ENCODE peak calls at places on chromosome X, in ten cellular contexts. One of them, this sample, is unnamed.

GRCh38 chrX:32894679-32895078 is 316.7 kb downstream of the DMD start:
- DNase-seq in A549: no peak
- DNase-seq in endothelial cell: no peak
- DNase-seq in AG04449: no peak
- DNase-seq in RWPE1: no peak
- DNase-seq in activated CD8-positive, alpha-beta memory T cell treated with anti-CD3 and anti-CD28 coated beads for 48 hours: no peak
- DNase-seq in cardiac muscle cell: no peak
- DNase-seq in upper lobe of left lung: no peak
- DNase-seq in SW 1271: no peak
- DNase-seq in stimulated activated CD4-positive, alpha-beta T cell treated with anti-CD3 and anti-CD28 coated beads, Interleukin-15, amount 100 ng/mL, for 1 hour: no peak
- DNase-seq in this sample: no peak

GRCh38 chrX:100381613-100382012 is 28.5 kb downstream of the PCDH19 start:
- DNase-seq in AG04449: no peak
- DNase-seq in RWPE1: no peak
- DNase-seq in SW 1271: no peak
- DNase-seq in upper lobe of left lung: no peak
- DNase-seq in cardiac muscle cell: no peak
- DNase-seq in activated CD8-positive, alpha-beta memory T cell treated with anti-CD3 and anti-CD28 coated beads for 48 hours: no peak
- DNase-seq in stimulated activated CD4-positive, alpha-beta T cell treated with anti-CD3 and anti-CD28 coated beads, Interleukin-15, amount 100 ng/mL, for 1 hour: no peak
- DNase-seq in A549: no peak
- DNase-seq in endothelial cell: no peak
- DNase-seq in this sample: no peak

GRCh38 chrX:23844502-23845138 is 61.6 kb downstream of the SAT1 start:
- DNase-seq in stimulated activated CD4-positive, alpha-beta T cell treated with anti-CD3 and anti-CD28 coated beads, Interleukin-15, amount 100 ng/mL, for 1 hour: no peak
- DNase-seq in endothelial cell: peak
- DNase-seq in RWPE1: no peak
- DNase-seq in SW 1271: no peak
- DNase-seq in A549: no peak
- DNase-seq in activated CD8-positive, alpha-beta memory T cell treated with anti-CD3 and anti-CD28 coated beads for 48 hours: no peak
- DNase-seq in AG04449: no peak
- DNase-seq in upper lobe of left lung: no peak
- DNase-seq in cardiac muscle cell: peak
- DNase-seq in this sample: no peak

GRCh38 chrX:50941638-50942037 is 31.1 kb downstream of the BMP15 start:
- DNase-seq in A549: no peak
- DNase-seq in cardiac muscle cell: no peak
- DNase-seq in AG04449: no peak
- DNase-seq in RWPE1: no peak
- DNase-seq in endothelial cell: no peak
- DNase-seq in upper lobe of left lung: peak
- DNase-seq in SW 1271: no peak
- DNase-seq in stimulated activated CD4-positive, alpha-beta T cell treated with anti-CD3 and anti-CD28 coated beads, Interleukin-15, amount 100 ng/mL, for 1 hour: no peak
- DNase-seq in activated CD8-positive, alpha-beta memory T cell treated with anti-CD3 and anti-CD28 coated beads for 48 hours: no peak
- DNase-seq in this sample: no peak

GRCh38 chrX:113741744-113742143 is 842.1 kb upstream of the HTR2C start:
- DNase-seq in stimulated activated CD4-positive, alpha-beta T cell treated with anti-CD3 and anti-CD28 coated beads, Interleukin-15, amount 100 ng/mL, for 1 hour: no peak
- DNase-seq in activated CD8-positive, alpha-beta memory T cell treated with anti-CD3 and anti-CD28 coated beads for 48 hours: no peak
- DNase-seq in endothelial cell: peak
- DNase-seq in cardiac muscle cell: peak
- DNase-seq in AG04449: no peak
- DNase-seq in A549: no peak
- DNase-seq in RWPE1: peak
- DNase-seq in upper lobe of left lung: no peak
- DNase-seq in SW 1271: no peak
- DNase-seq in this sample: peak

GRCh38 chrX:108001218-108001814 is 19.1 kb upstream of the TEX13B start:
- DNase-seq in cardiac muscle cell: peak
- DNase-seq in activated CD8-positive, alpha-beta memory T cell treated with anti-CD3 and anti-CD28 coated beads for 48 hours: no peak
- DNase-seq in A549: peak
- DNase-seq in AG04449: no peak
- DNase-seq in SW 1271: no peak
- DNase-seq in upper lobe of left lung: no peak
- DNase-seq in stimulated activated CD4-positive, alpha-beta T cell treated with anti-CD3 and anti-CD28 coated beads, Interleukin-15, amount 100 ng/mL, for 1 hour: no peak
- DNase-seq in endothelial cell: no peak
- DNase-seq in RWPE1: no peak
- DNase-seq in this sample: peak

GRCh38 chrX:104459796-104460195 is 106.2 kb upstream of the IL1RAPL2 start:
- DNase-seq in cardiac muscle cell: no peak
- DNase-seq in activated CD8-positive, alpha-beta memory T cell treated with anti-CD3 and anti-CD28 coated beads for 48 hours: no peak
- DNase-seq in stimulated activated CD4-positive, alpha-beta T cell treated with anti-CD3 and anti-CD28 coated beads, Interleukin-15, amount 100 ng/mL, for 1 hour: no peak
- DNase-seq in SW 1271: no peak
- DNase-seq in A549: no peak
- DNase-seq in AG04449: no peak
- DNase-seq in RWPE1: no peak
- DNase-seq in endothelial cell: no peak
- DNase-seq in upper lobe of left lung: no peak
- DNase-seq in this sample: no peak

GRCh38 chrX:74286950-74287349 is 17.0 kb upstream of the ZCCHC13 start:
- DNase-seq in cardiac muscle cell: no peak
- DNase-seq in A549: no peak
- DNase-seq in AG04449: peak
- DNase-seq in stimulated activated CD4-positive, alpha-beta T cell treated with anti-CD3 and anti-CD28 coated beads, Interleukin-15, amount 100 ng/mL, for 1 hour: no peak
- DNase-seq in upper lobe of left lung: no peak
- DNase-seq in RWPE1: no peak
- DNase-seq in SW 1271: no peak
- DNase-seq in activated CD8-positive, alpha-beta memory T cell treated with anti-CD3 and anti-CD28 coated beads for 48 hours: no peak
- DNase-seq in endothelial cell: no peak
- DNase-seq in this sample: no peak

GRCh38 chrX:86133761-86134160 is 14.5 kb upstream of the DACH2 start:
- DNase-seq in upper lobe of left lung: no peak
- DNase-seq in RWPE1: no peak
- DNase-seq in A549: no peak
- DNase-seq in AG04449: no peak
- DNase-seq in SW 1271: no peak
- DNase-seq in stimulated activated CD4-positive, alpha-beta T cell treated with anti-CD3 and anti-CD28 coated beads, Interleukin-15, amount 100 ng/mL, for 1 hour: no peak
- DNase-seq in endothelial cell: no peak
- DNase-seq in activated CD8-positive, alpha-beta memory T cell treated with anti-CD3 and anti-CD28 coated beads for 48 hours: no peak
- DNase-seq in cardiac muscle cell: peak
- DNase-seq in this sample: no peak

GRCh38 chrX:110182362-110182761 is 135.5 kb downstream of the AMMECR1 start:
- DNase-seq in activated CD8-positive, alpha-beta memory T cell treated with anti-CD3 and anti-CD28 coated beads for 48 hours: no peak
- DNase-seq in upper lobe of left lung: no peak
- DNase-seq in SW 1271: no peak
- DNase-seq in AG04449: no peak
- DNase-seq in RWPE1: no peak
- DNase-seq in endothelial cell: no peak
- DNase-seq in cardiac muscle cell: no peak
- DNase-seq in stimulated activated CD4-positive, alpha-beta T cell treated with anti-CD3 and anti-CD28 coated beads, Interleukin-15, amount 100 ng/mL, for 1 hour: no peak
- DNase-seq in A549: no peak
- DNase-seq in this sample: no peak

GRCh38 chrX:119389214-119389613 is 9.9 kb upstream of the SLC25A43 start:
- DNase-seq in stimulated activated CD4-positive, alpha-beta T cell treated with anti-CD3 and anti-CD28 coated beads, Interleukin-15, amount 100 ng/mL, for 1 hour: no peak
- DNase-seq in A549: no peak
- DNase-seq in cardiac muscle cell: no peak
- DNase-seq in RWPE1: no peak
- DNase-seq in AG04449: no peak
- DNase-seq in activated CD8-positive, alpha-beta memory T cell treated with anti-CD3 and anti-CD28 coated beads for 48 hours: no peak
- DNase-seq in SW 1271: no peak
- DNase-seq in endothelial cell: no peak
- DNase-seq in upper lobe of left lung: no peak
- DNase-seq in this sample: no peak

GRCh38 chrX:111394581-111394980 is 17.4 kb downstream of the DCX start:
- DNase-seq in RWPE1: no peak
- DNase-seq in AG04449: no peak
- DNase-seq in activated CD8-positive, alpha-beta memory T cell treated with anti-CD3 and anti-CD28 coated beads for 48 hours: no peak
- DNase-seq in endothelial cell: no peak
- DNase-seq in SW 1271: no peak
- DNase-seq in stimulated activated CD4-positive, alpha-beta T cell treated with anti-CD3 and anti-CD28 coated beads, Interleukin-15, amount 100 ng/mL, for 1 hour: no peak
- DNase-seq in cardiac muscle cell: peak
- DNase-seq in upper lobe of left lung: no peak
- DNase-seq in A549: no peak
- DNase-seq in this sample: no peak

GRCh38 chrX:106726485-106727437 is at the start of gene RNF128:
- DNase-seq in SW 1271: no peak
- DNase-seq in activated CD8-positive, alpha-beta memory T cell treated with anti-CD3 and anti-CD28 coated beads for 48 hours: no peak
- DNase-seq in stimulated activated CD4-positive, alpha-beta T cell treated with anti-CD3 and anti-CD28 coated beads, Interleukin-15, amount 100 ng/mL, for 1 hour: no peak
- DNase-seq in A549: peak
- DNase-seq in RWPE1: peak
- DNase-seq in cardiac muscle cell: peak
- DNase-seq in AG04449: no peak
- DNase-seq in endothelial cell: peak
- DNase-seq in upper lobe of left lung: peak
- DNase-seq in this sample: peak

GRCh38 chrX:118208476-118208875 is 91.9 kb upstream of the KLHL13 start:
- DNase-seq in endothelial cell: no peak
- DNase-seq in A549: no peak
- DNase-seq in cardiac muscle cell: no peak
- DNase-seq in RWPE1: no peak
- DNase-seq in upper lobe of left lung: no peak
- DNase-seq in stimulated activated CD4-positive, alpha-beta T cell treated with anti-CD3 and anti-CD28 coated beads, Interleukin-15, amount 100 ng/mL, for 1 hour: no peak
- DNase-seq in SW 1271: no peak
- DNase-seq in activated CD8-positive, alpha-beta memory T cell treated with anti-CD3 and anti-CD28 coated beads for 48 hours: no peak
- DNase-seq in AG04449: no peak
- DNase-seq in this sample: no peak

GRCh38 chrX:109719262-109719661 is 13.8 kb downstream of the ACSL4 start:
- DNase-seq in SW 1271: no peak
- DNase-seq in AG04449: no peak
- DNase-seq in A549: no peak
- DNase-seq in upper lobe of left lung: no peak
- DNase-seq in endothelial cell: no peak
- DNase-seq in RWPE1: no peak
- DNase-seq in cardiac muscle cell: no peak
- DNase-seq in stimulated activated CD4-positive, alpha-beta T cell treated with anti-CD3 and anti-CD28 coated beads, Interleukin-15, amount 100 ng/mL, for 1 hour: no peak
- DNase-seq in activated CD8-positive, alpha-beta memory T cell treated with anti-CD3 and anti-CD28 coated beads for 48 hours: no peak
- DNase-seq in this sample: no peak

GRCh38 chrX:153794897-153795816 is 689 bp downstream of the SSR4 start:
- DNase-seq in stimulated activated CD4-positive, alpha-beta T cell treated with anti-CD3 and anti-CD28 coated beads, Interleukin-15, amount 100 ng/mL, for 1 hour: peak
- DNase-seq in SW 1271: no peak
- DNase-seq in activated CD8-positive, alpha-beta memory T cell treated with anti-CD3 and anti-CD28 coated beads for 48 hours: no peak
- DNase-seq in upper lobe of left lung: peak
- DNase-seq in AG04449: no peak
- DNase-seq in RWPE1: no peak
- DNase-seq in A549: no peak
- DNase-seq in cardiac muscle cell: no peak
- DNase-seq in endothelial cell: no peak
- DNase-seq in this sample: peak

GRCh38 chrX:68648960-68649359 is 1.5 kb downstream of the STARD8 start:
- DNase-seq in upper lobe of left lung: no peak
- DNase-seq in A549: no peak
- DNase-seq in stimulated activated CD4-positive, alpha-beta T cell treated with anti-CD3 and anti-CD28 coated beads, Interleukin-15, amount 100 ng/mL, for 1 hour: no peak
- DNase-seq in AG04449: no peak
- DNase-seq in endothelial cell: no peak
- DNase-seq in activated CD8-positive, alpha-beta memory T cell treated with anti-CD3 and anti-CD28 coated beads for 48 hours: no peak
- DNase-seq in cardiac muscle cell: peak
- DNase-seq in SW 1271: no peak
- DNase-seq in RWPE1: no peak
- DNase-seq in this sample: no peak

GRCh38 chrX:114800719-114801118 is 216.7 kb downstream of the IL13RA2 start:
- DNase-seq in AG04449: no peak
- DNase-seq in cardiac muscle cell: no peak
- DNase-seq in RWPE1: peak
- DNase-seq in activated CD8-positive, alpha-beta memory T cell treated with anti-CD3 and anti-CD28 coated beads for 48 hours: no peak
- DNase-seq in upper lobe of left lung: no peak
- DNase-seq in stimulated activated CD4-positive, alpha-beta T cell treated with anti-CD3 and anti-CD28 coated beads, Interleukin-15, amount 100 ng/mL, for 1 hour: no peak
- DNase-seq in endothelial cell: no peak
- DNase-seq in A549: no peak
- DNase-seq in SW 1271: no peak
- DNase-seq in this sample: no peak

GRCh38 chrX:54695231-54695630 is 102.8 kb downstream of the ITIH6 start:
- DNase-seq in endothelial cell: no peak
- DNase-seq in stimulated activated CD4-positive, alpha-beta T cell treated with anti-CD3 and anti-CD28 coated beads, Interleukin-15, amount 100 ng/mL, for 1 hour: no peak
- DNase-seq in A549: no peak
- DNase-seq in upper lobe of left lung: no peak
- DNase-seq in cardiac muscle cell: peak
- DNase-seq in SW 1271: no peak
- DNase-seq in RWPE1: no peak
- DNase-seq in AG04449: no peak
- DNase-seq in activated CD8-positive, alpha-beta memory T cell treated with anti-CD3 and anti-CD28 coated beads for 48 hours: no peak
- DNase-seq in this sample: no peak

GRCh38 chrX:39439910-39440733 is 638.9 kb downstream of the MID1IP1 start:
- DNase-seq in cardiac muscle cell: no peak
- DNase-seq in upper lobe of left lung: no peak
- DNase-seq in activated CD8-positive, alpha-beta memory T cell treated with anti-CD3 and anti-CD28 coated beads for 48 hours: no peak
- DNase-seq in endothelial cell: no peak
- DNase-seq in RWPE1: no peak
- DNase-seq in AG04449: no peak
- DNase-seq in stimulated activated CD4-positive, alpha-beta T cell treated with anti-CD3 and anti-CD28 coated beads, Interleukin-15, amount 100 ng/mL, for 1 hour: no peak
- DNase-seq in SW 1271: no peak
- DNase-seq in A549: no peak
- DNase-seq in this sample: no peak

GRCh38 chrX:22486326-22486725 is 213.6 kb downstream of the CBLL2 start:
- DNase-seq in cardiac muscle cell: no peak
- DNase-seq in activated CD8-positive, alpha-beta memory T cell treated with anti-CD3 and anti-CD28 coated beads for 48 hours: no peak
- DNase-seq in AG04449: no peak
- DNase-seq in endothelial cell: no peak
- DNase-seq in upper lobe of left lung: no peak
- DNase-seq in SW 1271: no peak
- DNase-seq in A549: no peak
- DNase-seq in RWPE1: no peak
- DNase-seq in stimulated activated CD4-positive, alpha-beta T cell treated with anti-CD3 and anti-CD28 coated beads, Interleukin-15, amount 100 ng/mL, for 1 hour: no peak
- DNase-seq in this sample: no peak

GRCh38 chrX:154748712-154749339 is 2.1 kb downstream of the GAB3 start:
- DNase-seq in A549: peak
- DNase-seq in endothelial cell: peak
- DNase-seq in activated CD8-positive, alpha-beta memory T cell treated with anti-CD3 and anti-CD28 coated beads for 48 hours: no peak
- DNase-seq in cardiac muscle cell: peak
- DNase-seq in AG04449: no peak
- DNase-seq in stimulated activated CD4-positive, alpha-beta T cell treated with anti-CD3 and anti-CD28 coated beads, Interleukin-15, amount 100 ng/mL, for 1 hour: no peak
- DNase-seq in RWPE1: peak
- DNase-seq in SW 1271: no peak
- DNase-seq in upper lobe of left lung: no peak
- DNase-seq in this sample: peak

GRCh38 chrX:18934708-18935107 is 49.2 kb downstream of the PHKA2 start:
- DNase-seq in A549: no peak
- DNase-seq in stimulated activated CD4-positive, alpha-beta T cell treated with anti-CD3 and anti-CD28 coated beads, Interleukin-15, amount 100 ng/mL, for 1 hour: no peak
- DNase-seq in cardiac muscle cell: no peak
- DNase-seq in activated CD8-positive, alpha-beta memory T cell treated with anti-CD3 and anti-CD28 coated beads for 48 hours: no peak
- DNase-seq in endothelial cell: no peak
- DNase-seq in AG04449: no peak
- DNase-seq in SW 1271: no peak
- DNase-seq in RWPE1: no peak
- DNase-seq in upper lobe of left lung: no peak
- DNase-seq in this sample: no peak

GRCh38 chrX:39772057-39772832 is 325.5 kb downstream of the BCOR start:
- DNase-seq in AG04449: no peak
- DNase-seq in endothelial cell: peak
- DNase-seq in stimulated activated CD4-positive, alpha-beta T cell treated with anti-CD3 and anti-CD28 coated beads, Interleukin-15, amount 100 ng/mL, for 1 hour: peak
- DNase-seq in SW 1271: no peak
- DNase-seq in cardiac muscle cell: peak
- DNase-seq in upper lobe of left lung: no peak
- DNase-seq in activated CD8-positive, alpha-beta memory T cell treated with anti-CD3 and anti-CD28 coated beads for 48 hours: no peak
- DNase-seq in A549: no peak
- DNase-seq in RWPE1: peak
- DNase-seq in this sample: no peak

GRCh38 chrX:1534321-1535168 is 2.4 kb downstream of the P2RY8 start:
- DNase-seq in endothelial cell: no peak
- DNase-seq in SW 1271: no peak
- DNase-seq in stimulated activated CD4-positive, alpha-beta T cell treated with anti-CD3 and anti-CD28 coated beads, Interleukin-15, amount 100 ng/mL, for 1 hour: no peak
- DNase-seq in A549: no peak
- DNase-seq in cardiac muscle cell: no peak
- DNase-seq in activated CD8-positive, alpha-beta memory T cell treated with anti-CD3 and anti-CD28 coated beads for 48 hours: peak
- DNase-seq in AG04449: no peak
- DNase-seq in RWPE1: no peak
- DNase-seq in upper lobe of left lung: no peak
- DNase-seq in this sample: no peak

GRCh38 chrX:47634871-47635575 is 5.3 kb upstream of the CFP start:
- DNase-seq in upper lobe of left lung: no peak
- DNase-seq in activated CD8-positive, alpha-beta memory T cell treated with anti-CD3 and anti-CD28 coated beads for 48 hours: no peak
- DNase-seq in A549: no peak
- DNase-seq in AG04449: no peak
- DNase-seq in stimulated activated CD4-positive, alpha-beta T cell treated with anti-CD3 and anti-CD28 coated beads, Interleukin-15, amount 100 ng/mL, for 1 hour: no peak
- DNase-seq in endothelial cell: no peak
- DNase-seq in cardiac muscle cell: no peak
- DNase-seq in RWPE1: no peak
- DNase-seq in SW 1271: no peak
- DNase-seq in this sample: no peak

GRCh38 chrX:1323315-1323714 is 13.3 kb upstream of the IL3RA start:
- DNase-seq in stimulated activated CD4-positive, alpha-beta T cell treated with anti-CD3 and anti-CD28 coated beads, Interleukin-15, amount 100 ng/mL, for 1 hour: peak
- DNase-seq in AG04449: no peak
- DNase-seq in cardiac muscle cell: peak
- DNase-seq in endothelial cell: peak
- DNase-seq in RWPE1: no peak
- DNase-seq in activated CD8-positive, alpha-beta memory T cell treated with anti-CD3 and anti-CD28 coated beads for 48 hours: peak
- DNase-seq in A549: peak
- DNase-seq in SW 1271: no peak
- DNase-seq in upper lobe of left lung: no peak
- DNase-seq in this sample: peak

GRCh38 chrX:13101439-13102139 is 57.2 kb upstream of the FAM9C start:
- DNase-seq in cardiac muscle cell: no peak
- DNase-seq in AG04449: no peak
- DNase-seq in A549: peak
- DNase-seq in endothelial cell: no peak
- DNase-seq in activated CD8-positive, alpha-beta memory T cell treated with anti-CD3 and anti-CD28 coated beads for 48 hours: no peak
- DNase-seq in RWPE1: peak
- DNase-seq in stimulated activated CD4-positive, alpha-beta T cell treated with anti-CD3 and anti-CD28 coated beads, Interleukin-15, amount 100 ng/mL, for 1 hour: no peak
- DNase-seq in SW 1271: peak
- DNase-seq in upper lobe of left lung: no peak
- DNase-seq in this sample: no peak